ENCODE peak calls at places on chromosomes 5 and 9, in six cellular contexts. H is NT2/D1; E is endothelial cell of umbilical vein; I is effector memory CD4-positive, alpha-beta T cell; R is A549; G is ovary. B is an unnamed sample.

GRCh38 chr9:130463141-130463540 is 18.4 kb downstream of the ASS1 start:
- DNase-seq in H (no peak), I (no peak), G (no peak), E (no peak), R (no peak), B (no peak)

GRCh38 chr5:126967808-126968466 is 62.4 kb downstream of the MARCHF3 start:
- DNase-seq in R (no peak), G (no peak), I (no peak), E (no peak), H (no peak), B (no peak)

GRCh38 chr9:34037626-34038025 is 11.1 kb downstream of the UBAP2 start:
- DNase-seq in G (no peak), I (no peak), R (no peak), H (no peak), E (no peak), B (no peak)

GRCh38 chr5:177126771-177127170 is 6.8 kb upstream of the NSD1 start:
- DNase-seq in H (no peak), E (no peak), R (no peak), I (no peak), G (no peak), B (no peak)

GRCh38 chr5:127298623-127299022 is 8.0 kb downstream of the MEGF10 start:
- DNase-seq in G (no peak), E (no peak), I (no peak), H (no peak), R (no peak), B (no peak)

GRCh38 chr5:96788112-96788749 is 19.5 kb downstream of the ERAP1 start:
- DNase-seq in I (no peak), E (no peak), H (no peak), G (no peak), R (no peak), B (no peak)

GRCh38 chr5:134436523-134437339 is 25.1 kb upstream of the CDKN2AIPNL start:
- DNase-seq in I (peak; percentile 29), G (peak; percentile 38), R (peak; percentile 75), H (no peak), E (peak; percentile 69), B (peak; percentile 36)

GRCh38 chr9:126673689-126674364 is 60.1 kb downstream of the LMX1B start:
- DNase-seq in E (no peak), I (no peak), H (no peak), R (peak; percentile 59), G (peak; percentile 27), B (no peak)

GRCh38 chr5:76542887-76543690 is 80.1 kb downstream of the F2RL2 start:
- DNase-seq in E (no peak), I (peak; percentile 44), R (no peak), G (no peak), H (no peak), B (peak; percentile 18)

GRCh38 chr5:9784231-9784630 is 154.1 kb upstream of the TAS2R1 start:
- DNase-seq in I (no peak), G (no peak), H (no peak), E (no peak), R (no peak), B (no peak)

GRCh38 chr5:55191165-55191564 is 18.2 kb upstream of the CDC20B start:
- DNase-seq in E (no peak), R (no peak), I (no peak), G (no peak), H (no peak), B (no peak)

GRCh38 chr9:98521141-98521540 is 187.6 kb downstream of the GABBR2 start:
- DNase-seq in I (no peak), G (no peak), H (no peak), R (no peak), E (peak; percentile 71), B (no peak)

GRCh38 chr9:125262217-125262991 is 778 bp downstream of the GAPVD1 start:
- DNase-seq in E (no peak), R (no peak), I (no peak), H (no peak), G (no peak), B (no peak)

GRCh38 chr5:123496892-123497291 is 15.1 kb upstream of the CSNK1G3 start:
- DNase-seq in R (no peak), E (no peak), H (no peak), I (no peak), G (no peak), B (no peak)

GRCh38 chr9:137411670-137412380 is 11.1 kb downstream of the EXD3 start:
- DNase-seq in E (peak; percentile 93), R (peak; percentile 87), I (no peak), G (peak; percentile 88), H (no peak), B (no peak)

GRCh38 chr9:78325343-78325742 is 28.4 kb downstream of the PSAT1 start:
- DNase-seq in I (no peak), R (no peak), E (peak; percentile 20), H (no peak), G (peak; percentile 22), B (no peak)

GRCh38 chr5:178965465-178966055 is 24.6 kb downstream of the ZNF454 start:
- DNase-seq in E (no peak), H (no peak), G (no peak), I (no peak), R (no peak), B (no peak)
- H3K9me3 ChIP-seq in E (peaks cover 2% of the 10 kb centered on the region), H (peaks cover 96% of the 10 kb centered on the region), G (peaks cover 15% of the 10 kb centered on the region), I (peaks cover 25% of the 10 kb centered on the region), R (peaks cover 53% of the 10 kb centered on the region), B (peaks cover 27% of the 10 kb centered on the region)

GRCh38 chr5:164383662-164384061 is 878.2 kb downstream of the MAT2B start:
- DNase-seq in H (no peak), I (no peak), R (no peak), G (no peak), E (no peak), B (no peak)
- H3K9me3 ChIP-seq in H (no peaks in the 10 kb centered on the region), I (no peaks in the 10 kb centered on the region), R (no peaks in the 10 kb centered on the region), G (no peaks in the 10 kb centered on the region), E (no peaks in the 10 kb centered on the region), B (peaks cover 2% of the 10 kb centered on the region)

DNA sequence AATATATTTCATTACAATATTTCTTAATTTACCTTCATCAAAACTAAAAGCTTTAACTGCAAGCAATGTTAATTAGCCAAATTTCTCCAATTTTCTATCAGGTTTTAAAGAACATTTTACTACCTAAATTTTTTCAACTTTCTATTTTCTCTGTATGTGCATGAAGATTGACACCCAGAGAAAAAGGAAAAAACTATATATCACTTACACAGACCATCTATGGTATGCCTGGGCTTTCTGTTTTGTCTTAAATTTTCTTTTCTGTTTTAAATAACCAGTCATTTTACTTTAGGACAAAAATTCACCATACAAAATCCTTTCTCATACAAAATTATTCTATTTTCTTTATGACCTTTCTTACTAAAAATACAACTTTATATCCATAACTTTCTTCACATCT is 13.8 kb upstream of the IL7R start:
- DNase-seq in R (no peak), E (no peak), I (no peak), H (no peak), G (no peak), B (no peak)
- H3K9me3 ChIP-seq in R (no peaks in the 10 kb centered on the region), E (peaks cover 2% of the 10 kb centered on the region), I (peaks cover 16% of the 10 kb centered on the region), H (peaks cover 45% of the 10 kb centered on the region), G (no peaks in the 10 kb centered on the region), B (no peaks in the 10 kb centered on the region)

GRCh38 chr5:141236516-141237313 is 8.5 kb upstream of the PCDHB15 start:
- DNase-seq in I (no peak), H (no peak), R (no peak), G (no peak), E (no peak), B (no peak)

GRCh38 chr5:141234109-141234508 is 11.0 kb downstream of the PCDHB14 start:
- DNase-seq in G (peak; percentile 35), E (peak; percentile 20), R (no peak), I (no peak), H (no peak), B (no peak)
- H3K9me3 ChIP-seq in G (peaks cover 6% of the 10 kb centered on the region), E (no peaks in the 10 kb centered on the region), R (peaks cover 25% of the 10 kb centered on the region), I (peaks cover 14% of the 10 kb centered on the region), H (peaks cover 7% of the 10 kb centered on the region), B (peaks cover 10% of the 10 kb centered on the region)

DNA sequence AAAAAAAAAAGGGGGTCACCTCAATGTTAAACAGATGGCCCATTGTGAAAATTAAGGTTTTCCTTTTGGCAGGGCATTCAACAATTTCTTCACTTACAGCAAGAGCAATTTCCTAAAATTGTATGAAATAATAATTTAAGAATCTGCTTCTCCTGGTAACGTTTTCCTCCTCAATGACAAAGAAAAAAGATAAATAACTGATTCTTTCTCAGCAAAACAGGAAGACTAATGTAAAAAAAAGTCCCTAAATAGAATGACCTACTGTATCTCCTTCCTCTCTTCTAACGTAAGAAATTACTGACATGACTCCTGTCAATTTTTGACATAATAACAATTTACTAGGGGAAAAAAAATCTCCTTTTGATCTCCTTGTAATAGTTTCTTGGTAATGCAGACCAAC is 25.5 kb downstream of the ABHD17B start:
- DNase-seq in E (peak; percentile 32), G (no peak), H (no peak), I (no peak), R (no peak), B (no peak)
- H3K9me3 ChIP-seq in E (no peaks in the 10 kb centered on the region), G (no peaks in the 10 kb centered on the region), H (peaks cover 9% of the 10 kb centered on the region), I (no peaks in the 10 kb centered on the region), R (peaks cover 37% of the 10 kb centered on the region), B (peaks cover 2% of the 10 kb centered on the region)

DNA sequence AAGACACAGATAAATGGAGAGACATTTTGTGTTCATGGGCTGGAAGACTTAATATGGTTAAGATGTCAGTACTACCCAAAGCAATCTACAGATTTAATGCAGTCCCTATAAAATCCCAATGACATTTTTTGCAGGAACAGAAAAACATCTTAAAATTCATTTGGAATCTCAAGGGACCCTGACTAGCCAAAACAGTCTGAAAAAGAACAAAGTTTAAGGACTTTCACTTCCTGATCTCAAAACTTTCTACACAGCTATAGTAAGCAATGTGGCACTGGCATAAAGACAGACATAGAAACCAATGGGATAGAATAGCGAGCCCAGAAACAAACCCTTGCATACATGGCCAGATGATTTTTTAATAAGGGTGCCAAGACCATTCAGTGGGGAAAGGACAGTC is 9.7 kb upstream of the CAMSAP1 start:
- DNase-seq in H (no peak), I (no peak), E (no peak), G (no peak), R (no peak), B (no peak)
- H3K9me3 ChIP-seq in H (peaks cover 51% of the 10 kb centered on the region), I (peaks cover 16% of the 10 kb centered on the region), E (peaks cover 5% of the 10 kb centered on the region), G (no peaks in the 10 kb centered on the region), R (peaks cover 78% of the 10 kb centered on the region), B (peaks cover 15% of the 10 kb centered on the region)

GRCh38 chr9:92983984-92984589 is 36.8 kb downstream of the FGD3 start:
- DNase-seq in R (peak; percentile 50), E (no peak), I (no peak), G (no peak), H (no peak), B (no peak)
- H3K9me3 ChIP-seq in R (peaks cover 39% of the 10 kb centered on the region), E (peaks cover 2% of the 10 kb centered on the region), I (no peaks in the 10 kb centered on the region), G (no peaks in the 10 kb centered on the region), H (peaks cover 97% of the 10 kb centered on the region), B (no peaks in the 10 kb centered on the region)

DNA sequence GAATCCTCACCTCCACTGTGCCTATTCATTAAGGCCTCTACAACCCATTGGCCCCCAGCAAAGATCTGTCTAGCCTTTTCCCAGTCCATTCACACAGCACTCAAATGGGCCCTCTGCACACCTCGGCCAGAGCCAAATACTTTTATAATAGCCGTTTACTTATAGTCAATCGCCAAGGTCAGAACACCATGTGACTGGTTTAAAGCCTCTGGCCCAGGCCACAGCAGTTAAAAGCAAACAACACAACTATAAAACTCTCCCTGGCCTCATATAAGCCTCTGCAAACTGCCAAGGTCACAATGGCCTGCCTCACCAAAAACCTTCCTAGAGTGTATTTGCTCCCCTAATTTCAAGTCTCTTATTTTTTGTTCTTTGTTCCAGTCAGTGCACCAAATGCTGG is 562.6 kb downstream of the CAAP1 start:
- DNase-seq in E (no peak), R (no peak), G (no peak), H (no peak), I (no peak), B (no peak)
- H3K9me3 ChIP-seq in E (no peaks in the 10 kb centered on the region), R (no peaks in the 10 kb centered on the region), G (no peaks in the 10 kb centered on the region), H (no peaks in the 10 kb centered on the region), I (no peaks in the 10 kb centered on the region), B (no peaks in the 10 kb centered on the region)